ENCODE peak calls at places on chromosomes 11 and 22, in seven cellular contexts. Z, D, H, Q, P, G and I are unnamed samples.

GRCh38 chr11:85718991-85719807 is 33.2 kb upstream of the CCDC89 start:
- DNase-seq in G (peak; percentile 3), H (no peak), P (no peak), Z (peak; percentile 97), D (no peak), Q (peak; percentile 66), I (no peak)

GRCh38 chr11:119721129-119722120 is 7.6 kb downstream of the NECTIN1 start:
- DNase-seq in P (peak; percentile 44), H (peak; percentile 70), Q (no peak), Z (no peak), G (no peak), D (no peak), I (no peak)

GRCh38 chr11:18749681-18750319 is 23.8 kb upstream of the IGSF22 start:
- DNase-seq in Q (no peak), Z (peak; percentile 61), G (no peak), H (no peak), D (peak; percentile 56), P (peak; percentile 11), I (no peak)

GRCh38 chr11:78256962-78257361 is 68.2 kb downstream of the USP35 start:
- DNase-seq in Z (peak; percentile 89), Q (peak; percentile 88), H (peak; percentile 73), D (peak; percentile 53), P (no peak), G (peak; percentile 26), I (peak; percentile 66)

GRCh38 chr22:24685804-24686203 is 82.8 kb downstream of the GGT1 start:
- DNase-seq in H (no peak), P (no peak), Z (peak; percentile 27), Q (no peak), G (no peak), D (no peak), I (no peak)

GRCh38 chr11:111419641-111420327 is 40.7 kb upstream of the POU2AF1 start:
- DNase-seq in Z (no peak), H (no peak), D (no peak), P (no peak), Q (peak; percentile 79), G (no peak), I (peak; percentile 19)

GRCh38 chr22:32940736-32941135 is 117.4 kb downstream of the SYN3 start:
- DNase-seq in P (no peak), Z (no peak), G (no peak), H (no peak), Q (no peak), D (no peak), I (no peak)

GRCh38 chr11:101436511-101437142 is 147.2 kb downstream of the TRPC6 start:
- DNase-seq in Z (peak; percentile 55), Q (no peak), G (no peak), P (peak; percentile 71), D (no peak), H (no peak), I (no peak)

GRCh38 chr11:1493650-1494244 is 7.2 kb upstream of the MOB2 start:
- DNase-seq in D (no peak), P (no peak), Z (no peak), G (no peak), H (no peak), Q (no peak), I (no peak)

GRCh38 chr11:125262825-125263218 is 98.3 kb downstream of the PKNOX2 start:
- DNase-seq in G (no peak), Q (no peak), H (no peak), P (peak; percentile 30), Z (no peak), D (no peak), I (no peak)

GRCh38 chr22:39290724-39291161 is 28.7 kb downstream of the RPL3 start:
- DNase-seq in G (peak; percentile 60), P (peak; percentile 38), Z (peak; percentile 60), D (peak; percentile 81), H (peak; percentile 89), Q (peak; percentile 84), I (no peak)

GRCh38 chr11:21396351-21397008 is 727.1 kb downstream of the NELL1 start:
- DNase-seq in Z (no peak), H (no peak), D (no peak), Q (no peak), P (no peak), G (no peak), I (no peak)

GRCh38 chr11:68461284-68461861 is 821 bp downstream of the PPP6R3 start:
- DNase-seq in G (no peak), H (peak; percentile 14), Z (peak; percentile 47), D (no peak), Q (no peak), P (peak; percentile 34), I (no peak)

GRCh38 chr11:122723106-122723505 is 67.6 kb downstream of the UBASH3B start:
- DNase-seq in G (no peak), Z (no peak), P (no peak), Q (no peak), D (no peak), H (no peak), I (no peak)

GRCh38 chr11:13258855-13259254 is 18.7 kb upstream of the BMAL1 start:
- DNase-seq in Q (no peak), G (no peak), Z (no peak), H (no peak), D (no peak), P (no peak), I (no peak)

GRCh38 chr11:59283825-59284772 is 71.4 kb upstream of the MPEG1 start:
- DNase-seq in G (no peak), H (no peak), P (peak; percentile 60), D (no peak), Z (peak; percentile 63), Q (no peak), I (no peak)

GRCh38 chr11:13487661-13488030 is 8.2 kb downstream of the PTH start:
- DNase-seq in Z (no peak), Q (no peak), H (no peak), P (no peak), G (no peak), D (no peak), I (no peak)

GRCh38 chr11:40290031-40290650 is 1169.3 kb downstream of the LRRC4C start:
- DNase-seq in H (no peak), Z (peak; percentile 63), Q (no peak), D (no peak), G (no peak), P (no peak), I (no peak)

GRCh38 chr11:130642994-130643393 is 194.5 kb downstream of the ADAMTS15 start:
- DNase-seq in Z (no peak), G (no peak), H (no peak), P (no peak), Q (no peak), D (no peak), I (no peak)

GRCh38 chr22:19878461-19879247 is 24.0 kb upstream of the GNB1L start:
- DNase-seq in Q (peak; percentile 56), H (peak; percentile 47), D (peak; percentile 33), P (no peak), G (no peak), Z (peak; percentile 59), I (no peak)

GRCh38 chr11:108666373-108666772 is 1.5 kb downstream of the DDX10 start:
- DNase-seq in Z (no peak), G (no peak), D (no peak), P (no peak), Q (no peak), H (no peak), I (no peak)
- H3K4me3 ChIP-seq in Z (no peak overlapping the region), G (no peak overlapping the region), D (peak overlapping the region; percentile 94), P (no peak overlapping the region), Q (no peak overlapping the region), H (no peak overlapping the region), I (peak overlapping the region; percentile 91)

GRCh38 chr11:3369366-3369765 is 9.6 kb downstream of the ZNF195 start:
- DNase-seq in D (no peak), H (no peak), Z (no peak), P (no peak), G (no peak), Q (no peak), I (no peak)

GRCh38 chr11:3367221-3367620 is 11.7 kb downstream of the ZNF195 start:
- DNase-seq in D (no peak), Z (no peak), G (no peak), P (no peak), H (no peak), Q (no peak), I (no peak)

GRCh38 chr11:3370268-3370870 is 8.6 kb downstream of the ZNF195 start:
- DNase-seq in G (no peak), Q (no peak), D (no peak), H (no peak), P (no peak), Z (no peak), I (no peak)

GRCh38 chr11:3368199-3368598 is 10.7 kb downstream of the ZNF195 start:
- DNase-seq in P (no peak), Q (no peak), D (no peak), H (no peak), G (no peak), Z (no peak), I (no peak)
- H3K9me3 ChIP-seq in P (no peaks in the 10 kb centered on the region), Q (no peaks in the 10 kb centered on the region), D (peaks cover 25% of the 10 kb centered on the region), H (no peaks in the 10 kb centered on the region), G (no peaks in the 10 kb centered on the region), Z (peaks cover 2% of the 10 kb centered on the region), I (peaks cover 19% of the 10 kb centered on the region)

GRCh38 chr22:49948116-49948515 is 12.5 kb upstream of the PIM3 start:
- DNase-seq in P (no peak), G (no peak), D (no peak), Q (no peak), Z (no peak), H (no peak), I (no peak)
- H3K4me1 ChIP-seq in P (peaks cover 20% of the 10 kb centered on the region), G (peaks cover 5% of the 10 kb centered on the region), D (peaks cover 15% of the 10 kb centered on the region), Q (peaks cover 10% of the 10 kb centered on the region), Z (peaks cover 14% of the 10 kb centered on the region), H (peaks cover 52% of the 10 kb centered on the region), I (peaks cover 15% of the 10 kb centered on the region)

DNA sequence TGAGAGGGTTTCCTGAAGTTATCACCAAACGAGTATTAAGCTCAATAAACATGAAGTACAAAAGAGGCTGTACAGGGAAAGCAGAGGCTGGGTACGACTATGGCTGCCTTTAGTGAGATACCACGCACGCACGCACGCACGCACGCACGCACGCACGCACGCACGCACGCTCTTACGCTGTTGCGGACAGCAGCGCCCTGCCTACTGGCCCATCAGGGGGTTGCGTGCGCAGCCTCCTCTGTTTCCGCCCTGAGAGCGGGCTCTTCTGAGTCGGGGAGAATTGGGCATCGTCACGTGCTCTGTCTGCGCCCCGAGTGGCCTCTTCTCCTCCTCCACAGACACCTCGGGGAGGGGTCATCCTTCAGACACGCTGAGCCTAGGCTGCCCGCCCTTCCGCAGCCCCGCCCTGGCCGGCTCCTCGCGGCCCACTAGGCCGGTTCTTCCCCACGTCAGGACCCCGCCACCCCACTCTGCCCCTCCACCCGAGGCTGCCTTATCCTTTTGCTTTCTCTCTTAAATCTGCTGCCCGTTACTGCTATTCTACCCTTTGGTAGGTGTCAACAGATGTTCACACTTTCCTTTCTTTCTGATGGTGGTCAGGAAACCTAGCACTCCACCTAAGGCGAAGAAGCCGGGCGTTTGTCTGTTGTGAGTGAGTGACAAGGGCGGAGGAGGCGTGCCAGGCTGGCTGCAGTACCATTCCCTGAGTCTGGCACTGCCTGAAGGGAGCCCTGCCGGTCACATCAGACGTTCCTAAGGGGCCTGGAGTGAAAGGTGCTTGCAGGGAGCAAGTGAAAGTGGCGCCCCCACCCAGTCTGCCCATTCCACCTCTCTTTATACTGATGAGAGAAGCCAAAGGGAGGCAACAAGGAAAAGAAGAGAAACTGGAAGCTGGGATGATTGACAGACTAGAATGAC is 300.4 kb upstream of the B3GAT1 start:
- DNase-seq in G (no peak), P (no peak), Q (no peak), D (no peak), H (no peak), Z (no peak), I (no peak)
- H3K4me3 ChIP-seq in G (no peak overlapping the region), P (no peak overlapping the region), Q (no peak overlapping the region), D (no peak overlapping the region), H (no peak overlapping the region), Z (no peak overlapping the region), I (no peak overlapping the region)